ENCODE peak calls at places on chromosomes 4 and X, in six cellular contexts. R, Y, O, C, Z and U are unnamed samples.

GRCh38 chrX:8364369-8365141 is 100.1 kb upstream of the VCX3B start:
- DNase-seq in R (no peak), Y (no peak), O (no peak), C (no peak), Z (no peak), U (no peak)

GRCh38 chr4:25608644-25609043 is 47.0 kb upstream of the SLC34A2 start:
- DNase-seq in R (no peak), Y (no peak), O (no peak), C (no peak), Z (no peak), U (no peak)

GRCh38 chrX:42432552-42432951 is 345.4 kb downstream of the PPP1R2C start:
- DNase-seq in R (no peak), Y (no peak), O (no peak), C (no peak), Z (no peak), U (no peak)

GRCh38 chr4:112514079-112514448 is 1.9 kb downstream of the NEUROG2 start:
- DNase-seq in R (no peak), Y (no peak), O (no peak), C (no peak), Z (no peak), U (no peak)

GRCh38 chrX:100410083-100410590 is at the start of gene PCDH19:
- DNase-seq in R (no peak), Y (peak; percentile 46), O (peak; percentile 8), C (no peak), Z (no peak), U (no peak)

GRCh38 chr4:145719752-145720624 is 40.0 kb downstream of the C4orf51 start:
- DNase-seq in R (no peak), Y (no peak), O (no peak), C (no peak), Z (no peak), U (no peak)

GRCh38 chr4:1728061-1728980 is 7.0 kb downstream of the TACC3 start:
- DNase-seq in R (no peak), Y (no peak), O (no peak), C (peak; percentile 72), Z (no peak), U (no peak)

GRCh38 chr4:94957030-94957429 is 199.3 kb downstream of the BMPR1B start:
- DNase-seq in R (no peak), Y (no peak), O (no peak), C (no peak), Z (no peak), U (no peak)

GRCh38 chr4:125125256-125125655 is 189.5 kb upstream of the FAT4 start:
- DNase-seq in R (no peak), Y (no peak), O (peak; percentile 16), C (no peak), Z (no peak), U (no peak)

GRCh38 chr4:176988226-176988625 is 195.5 kb upstream of the VEGFC start:
- DNase-seq in R (peak; percentile 90), Y (peak; percentile 90), O (peak; percentile 18), C (peak; percentile 77), Z (no peak), U (peak; percentile 74)

GRCh38 chrX:123859409-123859827 is 435 bp upstream of the XIAP start:
- DNase-seq in R (no peak), Y (no peak), O (no peak), C (no peak), Z (no peak), U (no peak)

GRCh38 chrX:130915302-130915701 is 12.3 kb upstream of the ENOX2 start:
- DNase-seq in R (peak; percentile 16), Y (peak; percentile 51), O (no peak), C (no peak), Z (no peak), U (no peak)

GRCh38 chr4:104940927-104941326 is 205.7 kb upstream of the TET2 start:
- DNase-seq in R (no peak), Y (no peak), O (no peak), C (no peak), Z (no peak), U (no peak)

GRCh38 chrX:30979271-30979670 is 90.2 kb upstream of the TAB3 start:
- DNase-seq in R (no peak), Y (no peak), O (no peak), C (no peak), Z (no peak), U (no peak)

GRCh38 chrX:23904096-23904495 is 3.6 kb downstream of the APOO start:
- DNase-seq in R (no peak), Y (peak; percentile 37), O (no peak), C (no peak), Z (no peak), U (no peak)

DNA sequence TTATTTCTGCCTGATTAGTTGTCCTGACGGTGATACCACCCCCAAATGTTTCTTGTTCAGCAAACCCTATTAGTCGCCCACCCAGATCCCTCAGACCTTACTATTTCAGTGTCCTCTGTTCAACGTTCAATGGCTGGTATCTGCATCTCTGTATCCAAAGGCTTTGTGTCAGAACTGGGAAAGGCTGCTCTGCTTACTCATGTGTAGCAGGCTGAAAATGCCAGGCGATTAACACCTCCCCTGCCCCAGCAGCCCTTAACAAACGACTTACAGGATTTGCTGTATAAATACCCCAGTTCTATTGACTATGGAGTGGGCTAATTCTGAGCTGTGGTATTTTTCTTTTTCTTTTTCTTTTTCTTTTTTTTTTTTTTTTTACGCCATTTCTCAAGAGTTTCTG is 415.0 kb downstream of the ZNF674 start:
- DNase-seq in R (no peak), Y (no peak), O (no peak), C (no peak), Z (no peak), U (no peak)
- H3K4me3 ChIP-seq in R (no peak overlapping the region), Y (no peak overlapping the region), O (no peak overlapping the region), C (no peak overlapping the region), Z (no peak overlapping the region), U (no peak overlapping the region)

GRCh38 chr4:27006646-27007045 is 146.0 kb downstream of the STIM2 start:
- DNase-seq in R (no peak), Y (no peak), O (no peak), C (no peak), Z (no peak), U (no peak)
- H3K4me3 ChIP-seq in R (no peak overlapping the region), Y (no peak overlapping the region), O (no peak overlapping the region), C (no peak overlapping the region), Z (no peak overlapping the region), U (no peak overlapping the region)

DNA sequence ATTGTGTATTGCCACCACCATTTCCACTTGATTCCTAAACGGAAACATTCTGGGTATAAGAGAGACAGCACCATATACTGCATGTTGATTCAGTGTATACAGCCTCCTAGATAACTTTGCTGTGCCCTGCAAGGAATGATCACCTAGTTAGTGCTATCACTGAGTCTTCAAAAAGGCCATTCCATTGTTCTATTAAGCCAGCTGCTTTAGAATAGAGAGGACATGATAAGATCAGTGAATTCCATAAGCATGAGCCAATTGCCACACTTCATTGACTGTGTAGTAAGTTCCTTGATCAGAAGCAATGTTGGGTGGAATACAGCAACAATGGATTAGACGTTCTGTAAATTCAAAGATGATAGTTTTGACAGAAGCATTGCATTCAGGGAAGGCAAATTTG is 1047.3 kb downstream of the PCDH18 start:
- DNase-seq in R (no peak), Y (no peak), O (no peak), C (no peak), Z (no peak), U (no peak)
- H3K4me3 ChIP-seq in R (no peak overlapping the region), Y (no peak overlapping the region), O (no peak overlapping the region), C (no peak overlapping the region), Z (no peak overlapping the region), U (no peak overlapping the region)

DNA sequence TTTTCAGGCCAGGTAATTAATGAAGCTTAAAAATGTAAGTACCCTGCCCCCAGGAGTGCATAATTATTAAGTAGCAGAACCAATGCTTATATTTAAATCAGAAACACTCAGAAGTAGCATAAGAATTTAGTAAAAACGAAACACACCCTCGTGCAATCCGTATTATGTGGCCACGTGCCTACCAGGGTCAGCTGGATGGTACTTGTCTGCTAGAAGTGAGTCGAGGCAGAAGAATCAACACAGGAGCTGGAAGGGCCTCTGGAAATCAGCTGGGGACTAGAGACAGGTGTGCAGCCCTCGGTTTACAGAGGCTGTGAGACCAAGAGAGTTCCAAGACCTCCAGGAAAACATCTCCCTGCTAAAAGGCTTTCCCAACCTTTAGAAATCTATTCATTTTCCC is 559 bp upstream of the FAM47E start:
- DNase-seq in R (no peak), Y (no peak), O (no peak), C (no peak), Z (no peak), U (no peak)
- H3K4me3 ChIP-seq in R (peak overlapping the region; percentile 35), Y (peak overlapping the region; percentile 55), O (peak overlapping the region; percentile 51), C (peak overlapping the region; percentile 73), Z (peak overlapping the region; percentile 65), U (no peak overlapping the region)

GRCh38 chr4:123503698-123504389 is 107.2 kb downstream of the SPRY1 start:
- DNase-seq in R (no peak), Y (no peak), O (no peak), C (no peak), Z (no peak), U (no peak)

GRCh38 chr4:123505077-123505456 is 108.5 kb downstream of the SPRY1 start:
- DNase-seq in R (no peak), Y (no peak), O (no peak), C (peak; percentile 46), Z (no peak), U (no peak)

GRCh38 chr4:123510666-123511065 is 114.1 kb downstream of the SPRY1 start:
- DNase-seq in R (no peak), Y (no peak), O (no peak), C (no peak), Z (no peak), U (no peak)

GRCh38 chr4:123505457-123506310 is 109.1 kb downstream of the SPRY1 start:
- DNase-seq in R (no peak), Y (peak; percentile 38), O (peak; percentile 59), C (peak; percentile 53), Z (no peak), U (no peak)

DNA sequence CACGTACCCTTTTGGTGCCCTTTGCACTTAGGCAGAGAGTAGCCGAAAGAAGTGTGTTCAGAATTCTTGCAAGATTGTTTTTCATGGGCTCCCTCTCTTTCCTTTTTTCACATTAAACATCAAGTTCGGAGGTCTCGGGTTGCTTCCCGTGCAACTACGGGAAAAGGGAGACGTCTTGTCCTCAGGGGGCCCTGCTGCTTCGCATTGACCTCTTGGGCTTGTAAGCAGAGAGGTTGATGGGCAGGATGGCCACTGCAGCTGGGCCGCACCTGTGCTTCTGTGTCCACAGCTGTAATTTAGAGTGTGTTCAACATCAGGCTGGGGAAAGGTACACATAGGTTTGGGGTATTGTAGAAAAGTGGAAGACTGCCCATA is 109.7 kb downstream of the SPRY1 start:
- DNase-seq in R (no peak), Y (no peak), O (no peak), C (no peak), Z (no peak), U (no peak)
- H3K4me3 ChIP-seq in R (no peak overlapping the region), Y (no peak overlapping the region), O (peak overlapping the region; percentile 42), C (no peak overlapping the region), Z (peak overlapping the region; percentile 54), U (no peak overlapping the region)

DNA sequence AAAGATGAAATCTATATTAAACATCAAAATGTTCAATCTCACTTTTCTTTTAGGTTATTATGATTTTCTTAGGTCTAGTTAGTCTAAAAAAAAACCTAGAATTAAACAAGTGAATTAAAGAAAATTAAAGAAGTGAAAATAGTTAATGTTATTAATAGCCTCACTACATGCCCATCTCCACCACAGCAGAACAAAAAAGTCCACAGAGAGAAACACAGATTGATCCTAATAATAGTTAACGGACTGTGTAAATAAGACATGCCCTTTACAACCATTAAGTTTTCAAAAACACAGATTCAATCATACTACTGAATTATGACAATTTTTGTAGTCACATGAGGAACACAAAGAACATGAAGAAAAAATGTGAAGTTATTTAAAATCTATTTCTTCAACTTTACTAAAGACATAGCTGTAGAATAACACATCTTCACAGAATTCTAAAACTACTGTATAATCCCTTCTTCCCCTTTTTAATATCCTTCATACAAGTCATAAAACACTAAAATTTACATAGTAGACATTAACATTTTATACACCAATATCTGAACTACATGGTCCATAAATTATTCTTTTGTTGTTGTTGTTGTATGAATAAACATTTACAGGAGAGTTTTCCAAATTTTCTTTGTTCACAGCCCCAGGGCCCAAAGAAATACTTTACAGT is 15.3 kb downstream of the HELQ start:
- DNase-seq in R (no peak), Y (no peak), O (no peak), C (no peak), Z (no peak), U (no peak)
- H3K4me3 ChIP-seq in R (no peak overlapping the region), Y (no peak overlapping the region), O (no peak overlapping the region), C (no peak overlapping the region), Z (no peak overlapping the region), U (no peak overlapping the region)